ENCODE peak calls at places on chromosome 6, in five cellular contexts. F is prostate gland; P is astrocyte of the spinal cord; X is CD8-positive, alpha-beta T cell; W is AG04450. I is an unnamed sample.

GRCh38 chr6:129657433-129657832 is 52.5 kb downstream of the ARHGAP18 start:
- DNase-seq in W (no peak), X (no peak), P (no peak), F (no peak), I (no peak)

GRCh38 chr6:19333936-19334335 is 503.2 kb upstream of the ID4 start:
- DNase-seq in W (no peak), F (no peak), P (peak), X (no peak), I (no peak)

GRCh38 chr6:116330511-116330910 is 40.2 kb upstream of the DSE start:
- DNase-seq in X (no peak), F (no peak), P (no peak), W (no peak), I (no peak)

GRCh38 chr6:108798672-108799355 is 49.4 kb upstream of the ARMC2 start:
- DNase-seq in P (no peak), X (peak), F (no peak), W (no peak), I (peak)

GRCh38 chr6:109079981-109080380 is 14.7 kb downstream of the SESN1 start:
- DNase-seq in W (no peak), F (no peak), P (peak), X (no peak), I (no peak)

GRCh38 chr6:151164383-151164782 is 75.4 kb upstream of the AKAP12 start:
- DNase-seq in X (no peak), F (no peak), P (no peak), W (no peak), I (no peak)

GRCh38 chr6:170025341-170026271 is 265.3 kb downstream of the DLL1 start:
- DNase-seq in P (no peak), F (no peak), X (no peak), W (no peak), I (peak)

GRCh38 chr6:127578900-127579299 is 1.9 kb downstream of the C6orf58 start:
- DNase-seq in W (no peak), P (no peak), F (no peak), X (no peak), I (no peak)

GRCh38 chr6:106199998-106200397 is 113.9 kb downstream of the PRDM1 start:
- DNase-seq in P (peak), F (no peak), W (peak), X (no peak), I (no peak)

GRCh38 chr6:56963793-56964192 is 8.9 kb downstream of the BEND6 start:
- DNase-seq in F (no peak), P (no peak), X (no peak), W (no peak), I (no peak)

GRCh38 chr6:81767163-81768000 is 14.9 kb upstream of the TENT5A start:
- DNase-seq in P (peak), W (no peak), X (no peak), F (no peak), I (no peak)

GRCh38 chr6:139262519-139263300 is 29.1 kb downstream of the TXLNB start:
- DNase-seq in W (no peak), P (no peak), X (no peak), F (no peak), I (no peak)

GRCh38 chr6:34491091-34491430 is 25.2 kb downstream of the PACSIN1 start:
- DNase-seq in X (no peak), F (no peak), P (peak), W (no peak), I (no peak)

GRCh38 chr6:109760208-109760607 is 69.1 kb downstream of the FIG4 start:
- DNase-seq in F (no peak), W (no peak), X (no peak), P (no peak), I (no peak)

GRCh38 chr6:71444222-71444621 is 155.6 kb downstream of the OGFRL1 start:
- DNase-seq in X (no peak), W (no peak), P (no peak), F (no peak), I (no peak)

GRCh38 chr6:3825331-3825831 is 23.8 kb upstream of the FAM50B start:
- DNase-seq in W (no peak), P (peak), F (peak), X (no peak), I (no peak)

GRCh38 chr6:37339911-37340638 is 13.7 kb upstream of the RNF8 start:
- DNase-seq in F (no peak), X (no peak), P (peak), W (no peak), I (no peak)

GRCh38 chr6:100135977-100136376 is 142.0 kb upstream of the MCHR2 start:
- DNase-seq in W (no peak), P (no peak), F (no peak), X (no peak), I (no peak)

GRCh38 chr6:149440735-149441662 is 40.9 kb downstream of the SUMO4 start:
- DNase-seq in X (no peak), F (no peak), W (peak), P (peak), I (no peak)

GRCh38 chr6:53862517-53863457 is 68.0 kb downstream of the LRRC1 start:
- DNase-seq in W (peak), X (no peak), F (no peak), P (peak), I (no peak)

GRCh38 chr6:11062715-11063114 is 18.6 kb upstream of the ELOVL2 start:
- DNase-seq in W (no peak), X (no peak), F (no peak), P (no peak), I (no peak)

GRCh38 chr6:118168421-118168820 is 261.4 kb downstream of the SLC35F1 start:
- DNase-seq in F (no peak), X (no peak), W (no peak), P (no peak), I (no peak)

GRCh38 chr6:119960065-119960464 is 610.5 kb upstream of the MAN1A1 start:
- DNase-seq in F (no peak), X (no peak), P (no peak), W (no peak), I (no peak)

GRCh38 chr6:151850479-151850878 is 43.0 kb downstream of the ESR1 start:
- DNase-seq in W (no peak), P (no peak), F (no peak), X (no peak), I (no peak)

GRCh38 chr6:26155066-26155925 is 68.1 kb downstream of the HFE start:
- DNase-seq in X (no peak), F (peak), W (no peak), P (peak), I (no peak)

GRCh38 chr6:110934499-110934898 is 24.0 kb upstream of the GTF3C6 start:
- DNase-seq in X (no peak), P (no peak), F (no peak), W (no peak), I (no peak)

GRCh38 chr6:154071711-154072110 is 32.7 kb downstream of the OPRM1 start:
- DNase-seq in F (no peak), X (no peak), W (no peak), P (no peak), I (no peak)

GRCh38 chr6:162684033-162684432 is 43.5 kb downstream of the PRKN start:
- DNase-seq in X (no peak), F (no peak), W (no peak), P (no peak), I (no peak)

GRCh38 chr6:77011929-77012545 is 451.3 kb downstream of the HTR1B start:
- DNase-seq in P (no peak), X (no peak), W (no peak), F (no peak), I (no peak)

GRCh38 chr6:19759117-19759880 is 77.9 kb upstream of the ID4 start:
- DNase-seq in P (peak), X (no peak), F (no peak), W (peak), I (no peak)

GRCh38 chr6:44053760-44054556 is 73.3 kb downstream of the MRPL14 start:
- DNase-seq in X (no peak), W (no peak), P (peak), F (no peak), I (no peak)

GRCh38 chr6:10237284-10238043 is 177.4 kb downstream of the TFAP2A start:
- DNase-seq in F (no peak), X (no peak), P (peak), W (no peak), I (no peak)

GRCh38 chr6:55474386-55474785 is 104.6 kb downstream of the HMGCLL1 start:
- DNase-seq in W (no peak), F (no peak), X (no peak), P (no peak), I (no peak)

GRCh38 chr6:147752686-147753418 is 244.4 kb downstream of the SAMD5 start:
- DNase-seq in W (no peak), X (no peak), P (no peak), F (no peak), I (no peak)

GRCh38 chr6:70520575-70520974 is 46.2 kb upstream of the SDHAF4 start:
- DNase-seq in F (no peak), X (no peak), W (no peak), P (peak), I (no peak)

GRCh38 chr6:15464211-15464725 is 198.6 kb downstream of the DTNBP1 start:
- DNase-seq in P (no peak), X (peak), W (no peak), F (no peak), I (peak)

GRCh38 chr6:12058164-12058926 is 46.2 kb downstream of the HIVEP1 start:
- DNase-seq in F (no peak), P (no peak), X (no peak), W (no peak), I (no peak)

GRCh38 chr6:42137192-42137753 is 5.1 kb downstream of the C6orf132 start:
- DNase-seq in X (no peak), P (no peak), W (no peak), F (peak), I (no peak)

GRCh38 chr6:42135722-42136121 is 6.7 kb downstream of the C6orf132 start:
- DNase-seq in X (no peak), P (no peak), W (no peak), F (no peak), I (no peak)

GRCh38 chr6:42135161-42135560 is 7.3 kb downstream of the C6orf132 start:
- DNase-seq in F (no peak), X (no peak), W (no peak), P (no peak), I (no peak)

GRCh38 chr6:42138190-42138589 is 4.2 kb downstream of the C6orf132 start:
- DNase-seq in X (no peak), F (no peak), W (no peak), P (no peak), I (no peak)

GRCh38 chr6:42136508-42137191 is 5.8 kb downstream of the C6orf132 start:
- DNase-seq in X (peak), W (peak), F (no peak), P (peak), I (no peak)
- TF ChIP-seq CTCF in X (no peak), W (peak), F (no peak), P (peak), I (no peak)

DNA sequence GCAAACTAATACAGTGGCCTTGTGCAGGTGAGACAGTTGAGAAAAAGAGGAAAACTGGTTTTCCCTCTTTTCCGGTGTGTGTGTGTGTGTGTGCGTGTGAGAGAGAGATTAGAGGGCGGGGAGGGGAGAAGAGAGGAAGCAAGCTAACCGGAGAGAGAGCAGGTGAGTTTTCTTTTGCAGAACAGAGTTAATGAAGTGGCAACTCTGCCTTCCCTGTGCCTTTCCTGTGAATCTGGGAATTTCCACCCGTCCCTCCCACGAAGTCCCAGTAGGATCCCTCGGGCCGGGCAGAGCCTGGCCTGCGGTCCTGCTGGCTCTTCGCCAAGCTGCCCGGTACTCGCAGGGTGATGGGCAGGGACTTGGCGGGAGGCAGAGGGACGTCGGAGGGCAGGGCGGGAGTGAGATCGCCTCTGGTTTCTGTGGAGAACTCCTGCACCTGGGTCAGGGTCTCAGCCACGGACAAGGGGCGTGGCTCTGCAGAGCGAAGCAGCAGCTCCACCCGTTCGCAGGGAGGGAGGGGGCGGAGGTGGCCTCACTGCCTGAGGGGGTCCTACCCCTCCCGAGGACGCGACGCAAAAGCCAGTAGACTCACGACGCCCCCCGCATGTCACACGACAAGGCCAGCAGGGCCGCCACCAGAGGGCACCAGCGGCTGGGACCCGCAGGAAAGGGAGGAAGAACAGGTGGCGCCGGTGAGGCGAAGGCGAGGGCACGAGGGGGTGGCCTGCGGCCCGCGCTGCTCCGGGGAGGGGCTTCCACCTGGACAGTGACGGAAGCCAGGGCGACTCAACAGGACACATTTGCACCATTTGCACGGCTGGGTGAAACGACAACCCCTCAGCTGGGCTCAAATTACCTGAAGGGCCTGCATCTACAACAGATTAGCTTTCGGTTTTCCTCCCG is 51.2 kb upstream of the RNF182 start:
- DNase-seq in W (no peak), X (peak), F (peak), P (no peak), I (peak)
- TF ChIP-seq CTCF in W (peak), X (peak), F (peak), P (peak), I (peak)

DNA sequence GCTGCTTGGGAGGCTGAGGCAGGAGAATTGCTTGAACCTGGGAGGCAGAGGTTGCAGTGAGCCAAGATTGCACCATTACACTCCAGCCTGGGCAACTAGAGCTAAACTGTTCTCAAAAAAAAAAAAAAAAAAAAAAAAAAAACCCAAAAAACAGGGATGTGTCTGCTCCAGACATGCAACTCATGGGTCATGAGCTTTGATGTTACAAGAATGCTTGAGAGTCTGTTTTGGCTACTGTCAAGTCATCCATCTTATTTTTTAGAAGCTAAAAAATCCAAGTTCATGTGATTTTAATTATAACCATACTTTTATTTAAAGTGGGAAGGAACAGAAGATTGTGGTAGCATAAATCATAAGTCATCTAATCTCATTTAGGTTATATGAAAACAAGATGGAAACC is 120.6 kb downstream of the PDE7B start:
- DNase-seq in X (no peak), F (no peak), P (no peak), W (no peak), I (no peak)
- TF ChIP-seq CTCF in X (no peak), F (no peak), P (no peak), W (no peak), I (no peak)

GRCh38 chr6:144244688-144245087 is 40.4 kb upstream of the UTRN start:
- DNase-seq in P (no peak), X (no peak), F (no peak), W (no peak), I (no peak)
- TF ChIP-seq CTCF in P (no peak), X (no peak), F (no peak), W (no peak), I (no peak)

DNA sequence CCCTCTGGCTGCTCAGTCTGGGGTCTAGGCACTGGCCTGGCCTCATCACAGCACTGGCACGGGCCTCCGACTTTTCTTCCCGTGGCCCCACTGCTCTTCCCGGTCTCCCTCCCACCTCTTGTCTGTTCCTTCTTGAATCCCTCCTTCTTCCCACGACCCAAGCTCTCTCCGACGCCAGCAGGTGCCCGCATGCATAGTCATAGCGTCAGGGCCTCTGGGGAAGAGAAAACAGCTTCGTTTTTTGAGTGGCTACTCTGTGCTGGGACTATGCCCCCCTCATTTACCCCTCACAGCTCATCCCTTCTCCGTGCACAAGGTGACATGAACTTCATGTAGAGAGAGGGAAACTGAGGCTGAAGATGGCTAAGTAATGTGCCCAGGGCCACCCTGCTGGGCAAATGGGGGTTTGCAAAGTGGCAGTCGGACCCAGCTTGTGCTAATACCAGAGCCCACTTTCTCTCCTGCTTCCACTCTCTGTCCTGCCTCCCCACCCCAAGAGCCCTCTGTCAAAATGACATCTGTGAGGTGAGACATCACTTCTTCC is 59.2 kb downstream of the SYNJ2 start:
- DNase-seq in W (no peak), F (no peak), P (no peak), X (no peak), I (no peak)
- TF ChIP-seq CTCF in W (no peak), F (no peak), P (no peak), X (no peak), I (no peak)

DNA sequence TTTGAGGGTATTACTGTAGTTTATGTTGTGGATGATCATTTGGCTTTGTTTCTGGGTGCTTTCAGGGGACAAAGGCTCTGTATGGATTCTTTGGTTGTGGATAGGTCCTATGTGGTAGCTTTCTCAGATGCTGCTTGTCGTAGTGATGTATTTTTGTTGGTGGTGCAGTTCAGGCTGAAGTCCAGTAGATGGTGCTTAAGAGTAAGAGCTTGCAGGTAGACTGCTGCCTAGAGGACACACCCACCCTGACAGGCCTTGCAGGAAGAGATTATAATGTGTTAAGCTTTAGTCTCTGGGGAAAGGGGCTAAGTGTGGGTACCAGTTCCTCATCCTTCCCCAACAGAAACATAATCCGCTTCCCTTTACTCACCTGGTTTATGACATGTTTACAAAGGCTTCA is 62.6 kb upstream of the ADGRB3 start:
- DNase-seq in P (peak), X (no peak), F (no peak), W (no peak), I (no peak)
- TF ChIP-seq CTCF in P (peak), X (no peak), F (no peak), W (peak), I (no peak)

DNA sequence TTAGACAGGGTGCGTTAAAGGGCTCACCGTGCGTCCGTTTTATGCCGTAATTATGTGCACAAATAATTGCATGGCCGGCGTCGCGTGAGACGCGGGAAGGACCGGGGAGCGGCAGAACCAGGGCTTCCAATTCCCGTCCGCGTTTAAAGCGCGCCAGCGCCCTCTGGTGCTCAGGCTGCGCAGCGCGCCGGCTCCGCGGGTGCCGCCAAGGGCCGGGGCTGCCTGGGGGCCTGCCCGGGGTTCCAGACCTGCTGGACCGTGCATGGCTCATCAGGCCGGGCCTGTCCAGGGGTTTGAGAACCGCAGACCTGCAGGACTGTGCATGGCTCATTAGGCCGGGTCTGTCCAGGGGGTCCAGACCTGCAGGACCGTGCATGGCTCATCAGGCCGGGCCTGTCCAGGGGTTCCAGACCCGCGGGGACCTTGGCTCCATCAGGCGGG is 369.0 kb downstream of the THBS2 start:
- DNase-seq in F (peak), X (peak), W (no peak), P (peak), I (peak)
- TF ChIP-seq CTCF in F (peak), X (peak), W (peak), P (peak), I (peak)

I was measured in natural killer cell.